ENCODE peak calls at places on chromosomes 3 and 15, in four cellular contexts. O, Q, B and U are unnamed samples.

GRCh38 chr15:72685301-72685924 is 569 bp downstream of the HIGD2B start:
- DNase-seq in O (no peak), Q (no peak), B (no peak), U (no peak)

GRCh38 chr3:59818033-59818936 is 768.5 kb upstream of the CFAP20DC start:
- DNase-seq in O (peak; percentile 81), Q (no peak), B (no peak), U (peak; percentile 90)

GRCh38 chr3:85005947-85006346 is 47.2 kb downstream of the CADM2 start:
- DNase-seq in Q (no peak), B (no peak), O (peak; percentile 2), U (no peak)

GRCh38 chr15:63414474-63415201 is 33.0 kb upstream of the CA12 start:
- DNase-seq in B (no peak), Q (no peak), O (no peak), U (no peak)

GRCh38 chr3:11010406-11011165 is 18.0 kb downstream of the SLC6A1 start:
- DNase-seq in O (no peak), Q (no peak), B (no peak), U (no peak)

GRCh38 chr3:50123394-50124361 is 31.4 kb upstream of the SEMA3F start:
- DNase-seq in O (no peak), Q (no peak), B (no peak), U (no peak)

GRCh38 chr3:177899275-177900067 is 636.8 kb upstream of the KCNMB2 start:
- DNase-seq in B (no peak), Q (no peak), O (no peak), U (no peak)

GRCh38 chr3:178083906-178084823 is 452.1 kb upstream of the KCNMB2 start:
- DNase-seq in B (no peak), Q (peak; percentile 10), O (peak; percentile 11), U (no peak)

GRCh38 chr3:12708584-12709192 is 44.8 kb upstream of the RAF1 start:
- DNase-seq in O (no peak), Q (no peak), B (no peak), U (peak; percentile 88)

GRCh38 chr3:193894121-193894863 is 241.7 kb upstream of the HES1 start:
- DNase-seq in Q (no peak), B (no peak), O (no peak), U (no peak)

GRCh38 chr3:133703915-133704314 is 42.2 kb upstream of the TOPBP1 start:
- DNase-seq in Q (no peak), B (no peak), O (no peak), U (no peak)

GRCh38 chr3:157493627-157494550 is 9.3 kb downstream of the VEPH1 start:
- DNase-seq in O (peak; percentile 47), B (no peak), Q (no peak), U (no peak)

GRCh38 chr3:170117134-170117533 is 64.4 kb downstream of the PHC3 start:
- DNase-seq in B (no peak), O (peak; percentile 37), Q (peak; percentile 26), U (no peak)
- TF ChIP-seq CTCF in B (peak; percentile 58), O (no peak), Q (peak; percentile 47), U (peak; percentile 29)

DNA sequence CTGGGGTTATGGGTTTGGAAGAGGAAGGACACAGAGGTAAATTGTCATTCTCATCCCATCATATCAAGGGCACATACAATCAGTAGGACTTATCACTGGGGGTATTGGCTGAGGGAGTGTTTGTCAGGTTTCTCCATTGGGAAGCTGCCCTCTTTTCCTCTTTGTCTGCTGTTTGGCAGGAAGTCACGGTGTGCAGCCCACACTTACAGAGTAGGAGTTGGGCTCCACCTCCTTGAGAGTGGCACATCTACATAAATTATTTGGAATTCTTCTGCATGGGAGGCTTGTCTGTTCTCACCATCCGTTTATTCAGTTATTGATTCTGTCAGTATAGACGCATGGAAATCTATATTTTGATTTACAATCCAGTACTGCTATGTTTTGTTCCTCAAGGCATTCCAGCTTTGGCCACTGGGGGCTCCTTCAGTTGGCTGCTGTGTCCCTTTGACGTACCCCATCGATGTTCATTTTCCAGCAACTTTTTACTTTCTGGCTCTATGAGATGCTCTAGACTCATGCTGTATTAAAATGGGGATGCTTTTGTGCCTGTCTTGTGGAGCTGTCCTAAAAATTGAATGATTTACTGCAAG is 200.3 kb downstream of the SLCO3A1 start:
- DNase-seq in B (no peak), Q (no peak), O (no peak), U (no peak)
- TF ChIP-seq CTCF in B (peak; percentile 68), Q (peak; percentile 57), O (peak; percentile 29), U (peak; percentile 27)

GRCh38 chr3:189655617-189656016 is 24.4 kb downstream of the TP63 start:
- DNase-seq in Q (no peak), B (no peak), O (no peak), U (no peak)

GRCh38 chr3:189646902-189647542 is 15.8 kb downstream of the TP63 start:
- DNase-seq in B (no peak), Q (no peak), O (no peak), U (no peak)

GRCh38 chr3:189652042-189652441 is 20.9 kb downstream of the TP63 start:
- DNase-seq in Q (peak; percentile 19), B (no peak), O (peak; percentile 16), U (no peak)
- TF ChIP-seq CTCF in Q (peak; percentile 40), B (peak; percentile 66), O (no peak), U (peak; percentile 38)

GRCh38 chr3:81349941-81350340 is 411.5 kb downstream of the GBE1 start:
- DNase-seq in B (no peak), O (no peak), Q (no peak), U (no peak)

GRCh38 chr3:81352867-81353266 is 408.6 kb downstream of the GBE1 start:
- DNase-seq in B (no peak), Q (peak; percentile 24), O (peak; percentile 62), U (no peak)
- TF ChIP-seq CTCF in B (no peak), Q (no peak), O (no peak), U (peak; percentile 18)